ENCODE peak calls at places on chromosome 13, in seven cellular contexts. L is CD8-positive, alpha-beta memory T cell; E is H9; M is AG04450; F is tibial nerve; H is mammary epithelial cell; T is stomach. S is an unnamed sample.

GRCh38 chr13:59103004-59103768 is 1060.5 kb downstream of the DIAPH3 start:
- DNase-seq in L (no peak), E (no peak), M (peak; percentile 66), F (no peak), H (no peak), T (no peak), S (no peak)

GRCh38 chr13:26247011-26247410 is 6.9 kb upstream of the CDK8 start:
- DNase-seq in L (no peak), E (no peak), M (no peak), F (no peak), H (no peak), T (no peak), S (no peak)

GRCh38 chr13:106709509-106709908 is 141.6 kb upstream of the ARGLU1 start:
- DNase-seq in L (no peak), E (no peak), M (no peak), F (no peak), H (no peak), T (no peak), S (no peak)

GRCh38 chr13:113520571-113520970 is 30.1 kb upstream of the DCUN1D2 start:
- DNase-seq in L (no peak), E (no peak), M (no peak), F (no peak), H (no peak), T (no peak), S (no peak)

GRCh38 chr13:83121904-83122303 is 760.4 kb downstream of the SLITRK1 start:
- DNase-seq in L (no peak), E (no peak), M (no peak), F (no peak), H (no peak), T (no peak), S (no peak)

GRCh38 chr13:52845334-52845761 is 3.1 kb downstream of the PCDH8 start:
- DNase-seq in L (no peak), E (peak; percentile 61), M (no peak), F (no peak), H (no peak), T (no peak), S (no peak)

GRCh38 chr13:42486711-42487198 is 87.2 kb upstream of the TNFSF11 start:
- DNase-seq in L (no peak), E (no peak), M (no peak), F (no peak), H (peak; percentile 88), T (no peak), S (no peak)

GRCh38 chr13:75931116-75931515 is 295.0 kb downstream of the LMO7 start:
- DNase-seq in L (no peak), E (no peak), M (no peak), F (no peak), H (no peak), T (no peak), S (no peak)

GRCh38 chr13:36421447-36421846 is 10.8 kb upstream of the CCNA1 start:
- DNase-seq in L (no peak), E (no peak), M (no peak), F (no peak), H (peak; percentile 67), T (no peak), S (no peak)

GRCh38 chr13:34847751-34848150 is 94.3 kb upstream of the NBEA start:
- DNase-seq in L (no peak), E (peak; percentile 54), M (no peak), F (no peak), H (no peak), T (no peak), S (no peak)

GRCh38 chr13:33280550-33280905 is 5.0 kb downstream of the STARD13 start:
- DNase-seq in L (no peak), E (no peak), M (no peak), F (no peak), H (no peak), T (no peak), S (no peak)

GRCh38 chr13:73880365-73880764 is 253.8 kb downstream of the KLF12 start:
- DNase-seq in L (no peak), E (no peak), M (no peak), F (no peak), H (no peak), T (no peak), S (no peak)

GRCh38 chr13:49418206-49418605 is 25.7 kb downstream of the CAB39L start:
- DNase-seq in L (no peak), E (no peak), M (no peak), F (no peak), H (no peak), T (no peak), S (no peak)

GRCh38 chr13:113862191-113862765 is 1.6 kb downstream of the GAS6 start:
- DNase-seq in L (no peak), E (peak; percentile 29), M (no peak), F (no peak), H (peak; percentile 63), T (no peak), S (no peak)

GRCh38 chr13:40340368-40341085 is 325.9 kb downstream of the FOXO1 start:
- DNase-seq in L (no peak), E (no peak), M (no peak), F (no peak), H (peak; percentile 32), T (no peak), S (no peak)

GRCh38 chr13:101919541-101920306 is 467.2 kb downstream of the ITGBL1 start:
- DNase-seq in L (no peak), E (peak; percentile 73), M (no peak), F (no peak), H (no peak), T (no peak), S (no peak)

GRCh38 chr13:48975101-48975925 is at the start of gene FNDC3A:
- DNase-seq in L (no peak), E (peak; percentile 79), M (peak; percentile 23), F (no peak), H (peak; percentile 54), T (peak; percentile 41), S (peak; percentile 60)

GRCh38 chr13:40366119-40366518 is 300.3 kb downstream of the FOXO1 start:
- DNase-seq in L (no peak), E (no peak), M (no peak), F (no peak), H (no peak), T (no peak), S (no peak)

GRCh38 chr13:98420560-98421175 is 156.2 kb downstream of the STK24 start:
- DNase-seq in L (no peak), E (no peak), M (no peak), F (no peak), H (no peak), T (no peak), S (no peak)

GRCh38 chr13:77489566-77490337 is 45.8 kb upstream of the SCEL start:
- DNase-seq in L (no peak), E (no peak), M (no peak), F (no peak), H (no peak), T (no peak), S (no peak)

GRCh38 chr13:46546084-46546786 is 6.7 kb upstream of the LRCH1 start:
- DNase-seq in L (no peak), E (no peak), M (no peak), F (no peak), H (no peak), T (no peak), S (no peak)

GRCh38 chr13:46602531-46602930 is 49.6 kb downstream of the LRCH1 start:
- DNase-seq in L (no peak), E (no peak), M (no peak), F (no peak), H (no peak), T (no peak), S (no peak)

GRCh38 chr13:75217949-75218348 is 264.0 kb downstream of the TBC1D4 start:
- DNase-seq in L (no peak), E (no peak), M (no peak), F (no peak), H (peak; percentile 7), T (no peak), S (no peak)

GRCh38 chr13:97369269-97369893 is 64.6 kb upstream of the RAP2A start:
- DNase-seq in L (peak; percentile 21), E (no peak), M (no peak), F (no peak), H (no peak), T (no peak), S (peak; percentile 47)
- H3K27ac ChIP-seq in L (peak overlapping the region; percentile 38), E (no peak overlapping the region), M (no peak overlapping the region), F (peak overlapping the region; percentile 86), H (peak overlapping the region; percentile 59), T (peak overlapping the region; percentile 65), S (peak overlapping the region; percentile 14)

DNA sequence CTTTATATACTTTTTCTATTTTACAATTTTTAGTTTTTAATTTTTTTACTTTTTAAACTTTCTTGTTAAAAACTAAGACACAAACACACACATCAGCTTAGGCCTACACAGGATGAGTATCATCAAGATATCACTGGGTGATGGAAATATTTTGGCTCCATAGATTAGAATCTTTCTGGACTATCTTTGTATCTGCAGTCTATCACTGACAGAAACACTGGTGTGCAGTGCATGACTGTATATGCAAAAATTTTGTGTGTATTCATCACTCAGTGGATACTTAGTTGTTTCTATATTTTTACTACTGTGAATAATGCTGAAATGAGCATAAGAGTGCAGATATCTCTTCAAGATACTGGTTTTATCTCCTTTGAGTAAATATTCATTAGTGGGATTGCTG is 68.0 kb upstream of the GPC6 start:
- DNase-seq in L (no peak), E (no peak), M (no peak), F (no peak), H (no peak), T (no peak), S (no peak)
- H3K9me3 ChIP-seq in L (no peaks in the 10 kb centered on the region), E (no peaks in the 10 kb centered on the region), M (no peaks in the 10 kb centered on the region), F (no peaks in the 10 kb centered on the region), H (no peaks in the 10 kb centered on the region), T (no peaks in the 10 kb centered on the region), S (no peaks in the 10 kb centered on the region)

DNA sequence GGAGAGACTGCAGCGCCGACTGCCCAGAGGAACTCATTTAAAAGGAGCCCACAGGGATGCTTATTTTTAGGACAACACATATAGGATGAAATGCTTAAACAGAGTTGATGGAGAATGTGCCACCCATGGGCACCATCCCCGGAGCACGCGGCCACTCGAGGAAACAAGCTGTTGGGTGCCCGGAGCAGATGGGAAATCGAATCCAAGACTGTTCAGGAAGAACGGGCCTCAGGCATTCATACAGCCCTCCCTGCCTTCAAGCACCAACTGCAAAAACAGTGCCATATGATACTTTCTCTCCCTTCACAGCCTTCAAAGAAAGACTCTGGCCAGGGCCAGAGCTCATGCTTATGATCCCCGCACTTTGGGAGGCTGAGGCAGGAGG is 40.2 kb downstream of the RAB20 start:
- DNase-seq in L (no peak), E (no peak), M (no peak), F (no peak), H (no peak), T (no peak), S (no peak)
- H3K27ac ChIP-seq in L (no peak overlapping the region), E (no peak overlapping the region), M (peak overlapping the region; percentile 57), F (peak overlapping the region; percentile 93), H (no peak overlapping the region), T (peak overlapping the region; percentile 84), S (peak overlapping the region; percentile 83)

GRCh38 chr13:20489185-20489820 is 36.4 kb downstream of the CRYL1 start:
- DNase-seq in L (no peak), E (no peak), M (no peak), F (no peak), H (no peak), T (peak; percentile 49), S (peak; percentile 56)

GRCh38 chr13:20494656-20495055 is 31.0 kb downstream of the CRYL1 start:
- DNase-seq in L (no peak), E (no peak), M (no peak), F (no peak), H (peak; percentile 38), T (no peak), S (no peak)

GRCh38 chr13:20492641-20493040 is 33.0 kb downstream of the CRYL1 start:
- DNase-seq in L (no peak), E (peak; percentile 54), M (no peak), F (no peak), H (peak; percentile 45), T (no peak), S (peak; percentile 29)

GRCh38 chr13:20495087-20496023 is 30.3 kb downstream of the CRYL1 start:
- DNase-seq in L (peak; percentile 51), E (peak; percentile 46), M (peak; percentile 39), F (peak; percentile 63), H (peak; percentile 56), T (peak; percentile 65), S (peak; percentile 72)

GRCh38 chr13:20492036-20492435 is 33.6 kb downstream of the CRYL1 start:
- DNase-seq in L (no peak), E (no peak), M (no peak), F (no peak), H (no peak), T (no peak), S (no peak)
- H3K9me3 ChIP-seq in L (no peaks in the 10 kb centered on the region), E (no peaks in the 10 kb centered on the region), M (no peaks in the 10 kb centered on the region), F (no peaks in the 10 kb centered on the region), H (no peaks in the 10 kb centered on the region), T (no peaks in the 10 kb centered on the region), S (no peaks in the 10 kb centered on the region)

S was measured in small intestine.